ENCODE peak calls at places on chromosomes 13 and 19, in seven cellular contexts. H is K562, J is HL-60, B is tibial nerve, P is body of pancreas, A is AG04450, Q is heart left ventricle. S is an unnamed sample.

GRCh38 chr13:114080739-114081561 is 51.5 kb downstream of the RASA3 start:
- DNase-seq in H (no peak), J (no peak), B (peak), P (no peak), A (no peak), Q (peak), S (no peak)

GRCh38 chr19:38830039-38830733 is 1.4 kb downstream of the ECH1 start:
- DNase-seq in H (no peak), J (no peak), B (no peak), P (no peak), A (no peak), Q (no peak), S (no peak)

GRCh38 chr13:37617162-37617561 is 18.6 kb upstream of the POSTN start:
- DNase-seq in H (no peak), J (no peak), B (no peak), P (no peak), A (no peak), Q (no peak), S (no peak)

GRCh38 chr13:102399791-102400618 is 1.8 kb downstream of the FGF14 start:
- DNase-seq in H (no peak), J (no peak), B (no peak), P (peak), A (no peak), Q (peak), S (peak)

GRCh38 chr19:6246174-6247006 is 33.4 kb downstream of the MLLT1 start:
- DNase-seq in H (no peak), J (no peak), B (no peak), P (no peak), A (no peak), Q (no peak), S (no peak)

GRCh38 chr13:27203854-27204253 is 32.2 kb upstream of the USP12 start:
- DNase-seq in H (no peak), J (no peak), B (no peak), P (peak), A (no peak), Q (no peak), S (no peak)

GRCh38 chr13:39875111-39875510 is 219.6 kb downstream of the COG6 start:
- DNase-seq in H (no peak), J (no peak), B (no peak), P (no peak), A (no peak), Q (no peak), S (no peak)

GRCh38 chr13:28318418-28318995 is 176.4 kb downstream of the FLT1 start:
- DNase-seq in H (no peak), J (no peak), B (no peak), P (no peak), A (no peak), Q (no peak), S (no peak)

GRCh38 chr13:79560954-79561353 is 80.0 kb downstream of the NDFIP2 start:
- DNase-seq in H (no peak), J (no peak), B (no peak), P (no peak), A (no peak), Q (no peak), S (no peak)

GRCh38 chr13:88887045-88887662 is 1216.0 kb downstream of the SLITRK5 start:
- DNase-seq in H (no peak), J (no peak), B (no peak), P (no peak), A (no peak), Q (no peak), S (no peak)

GRCh38 chr13:47277774-47278173 is 380.9 kb upstream of the HTR2A start:
- DNase-seq in H (no peak), J (no peak), B (no peak), P (no peak), A (no peak), Q (no peak), S (no peak)

GRCh38 chr13:85497652-85498051 is 301.6 kb downstream of the SLITRK6 start:
- DNase-seq in H (no peak), J (no peak), B (no peak), P (no peak), A (peak), Q (no peak), S (no peak)

GRCh38 chr13:73673931-73674330 is 460.3 kb downstream of the KLF12 start:
- DNase-seq in H (no peak), J (no peak), B (no peak), P (no peak), A (no peak), Q (no peak), S (no peak)

GRCh38 chr19:33819875-33820781 is 23.5 kb downstream of the KCTD15 start:
- DNase-seq in H (peak), J (peak), B (peak), P (peak), A (no peak), Q (peak), S (peak)
- H3K4me3 ChIP-seq in H (peak), J (peak), B (peak), P (no peak), A (peak), Q (peak), S (peak)

GRCh38 chr19:4122480-4122879 is 1.4 kb downstream of the MAP2K2 start:
- DNase-seq in H (no peak), J (no peak), B (no peak), P (no peak), A (no peak), Q (no peak), S (no peak)
- H3K27ac ChIP-seq in H (no peak), J (no peak), B (peak), P (no peak), A (no peak), Q (peak), S (peak)

GRCh38 chr19:49125025-49125731 is 5.8 kb downstream of the PPFIA3 start:
- DNase-seq in H (no peak), J (no peak), B (no peak), P (no peak), A (no peak), Q (no peak), S (no peak)
- H3K4me3 ChIP-seq in H (no peak), J (no peak), B (no peak), P (no peak), A (no peak), Q (no peak), S (no peak)

GRCh38 chr19:34481861-34482379 is 362 bp downstream of the WTIP start:
- DNase-seq in H (no peak), J (no peak), B (no peak), P (no peak), A (no peak), Q (no peak), S (no peak)

GRCh38 chr19:34480971-34481821 is at the start of gene WTIP:
- DNase-seq in H (no peak), J (no peak), B (peak), P (peak), A (peak), Q (peak), S (no peak)

GRCh38 chr19:34480491-34480890 is 1.1 kb upstream of the WTIP start:
- DNase-seq in H (no peak), J (no peak), B (no peak), P (no peak), A (no peak), Q (no peak), S (no peak)

GRCh38 chr19:34484328-34484727 is 2.8 kb downstream of the WTIP start:
- DNase-seq in H (no peak), J (no peak), B (no peak), P (no peak), A (no peak), Q (peak), S (no peak)

GRCh38 chr19:34482380-34483250 is 1.1 kb downstream of the WTIP start:
- DNase-seq in H (no peak), J (no peak), B (no peak), P (no peak), A (no peak), Q (no peak), S (no peak)
- H3K27ac ChIP-seq in H (no peak), J (no peak), B (peak), P (peak), A (no peak), Q (peak), S (no peak)

GRCh38 chr13:77323858-77324257 is 3.0 kb downstream of the MYCBP2 start:
- DNase-seq in H (no peak), J (no peak), B (no peak), P (no peak), A (no peak), Q (no peak), S (no peak)
- H3K4me3 ChIP-seq in H (no peak), J (peak), B (no peak), P (no peak), A (no peak), Q (no peak), S (peak)

GRCh38 chr19:10431254-10431942 is 11.1 kb downstream of the PDE4A start:
- DNase-seq in H (peak), J (no peak), B (no peak), P (peak), A (no peak), Q (peak), S (no peak)
- H3K27ac ChIP-seq in H (peak), J (no peak), B (peak), P (peak), A (no peak), Q (peak), S (peak)

DNA sequence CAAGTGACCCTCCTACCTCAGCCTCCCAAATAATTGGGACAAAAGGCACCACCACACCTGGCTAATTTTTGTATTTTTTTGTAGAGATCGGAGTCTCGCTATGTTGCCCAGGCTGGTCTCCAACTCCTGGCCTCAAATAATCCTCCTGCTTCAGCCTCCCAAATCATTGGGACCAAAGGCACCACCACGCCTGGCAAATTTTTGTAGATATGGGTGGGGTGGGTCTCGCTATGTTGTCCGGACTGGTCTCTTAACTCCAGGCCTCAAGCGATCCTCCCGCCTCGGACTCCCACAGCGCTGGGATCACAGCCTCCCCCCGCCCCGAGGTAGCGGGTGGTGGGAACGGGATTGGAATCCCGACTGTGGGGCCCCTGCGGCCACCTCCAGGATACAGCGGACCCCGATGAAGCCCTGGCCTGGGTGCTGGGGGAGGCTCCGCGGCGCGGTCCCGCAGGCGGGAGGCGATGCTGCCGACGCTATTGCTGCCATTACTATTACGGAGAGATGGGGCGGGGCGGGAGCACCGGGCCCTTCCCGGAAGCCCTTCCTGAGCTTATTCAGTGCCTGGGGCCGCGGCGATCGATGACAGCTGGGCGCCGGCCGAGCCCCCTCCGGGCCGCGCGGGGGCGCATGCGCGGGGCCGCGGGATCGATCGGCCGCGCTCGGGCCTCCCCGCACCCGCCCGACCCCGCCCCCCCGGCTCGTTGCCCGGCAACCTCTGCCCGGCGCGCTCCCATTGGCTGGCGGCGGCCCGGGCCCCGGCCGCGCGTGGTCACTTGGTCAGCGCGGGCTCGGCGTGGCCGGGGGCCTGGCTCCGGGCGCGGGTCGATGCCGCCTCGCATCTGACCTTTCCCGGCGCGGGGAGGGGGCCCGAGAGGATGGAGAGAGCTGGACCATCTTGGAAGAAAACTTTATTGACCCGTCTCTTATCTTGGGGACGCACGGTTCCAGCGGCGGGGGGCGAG is 27.9 kb upstream of the ONECUT3 start:
- DNase-seq in H (peak), J (no peak), B (no peak), P (peak), A (no peak), Q (peak), S (no peak)
- H3K4me3 ChIP-seq in H (peak), J (no peak), B (peak), P (no peak), A (peak), Q (peak), S (no peak)

GRCh38 chr19:13053761-13054604 is 48.7 kb downstream of the LYL1 start:
- DNase-seq in H (no peak), J (no peak), B (peak), P (peak), A (peak), Q (peak), S (no peak)
- H3K27ac ChIP-seq in H (no peak), J (no peak), B (peak), P (peak), A (peak), Q (peak), S (no peak)

GRCh38 chr19:14530005-14530348 is 583 bp downstream of the TECR start:
- DNase-seq in H (no peak), J (no peak), B (no peak), P (no peak), A (no peak), Q (no peak), S (peak)

GRCh38 chr19:14529254-14530004 is at the start of gene TECR:
- DNase-seq in H (peak), J (peak), B (peak), P (peak), A (peak), Q (peak), S (peak)

GRCh38 chr19:14533450-14533849 is 4.1 kb downstream of the TECR start:
- DNase-seq in H (no peak), J (no peak), B (no peak), P (no peak), A (no peak), Q (no peak), S (no peak)

GRCh38 chr19:14528419-14529253 is 758 bp upstream of the TECR start:
- DNase-seq in H (no peak), J (no peak), B (no peak), P (peak), A (no peak), Q (no peak), S (no peak)

DNA sequence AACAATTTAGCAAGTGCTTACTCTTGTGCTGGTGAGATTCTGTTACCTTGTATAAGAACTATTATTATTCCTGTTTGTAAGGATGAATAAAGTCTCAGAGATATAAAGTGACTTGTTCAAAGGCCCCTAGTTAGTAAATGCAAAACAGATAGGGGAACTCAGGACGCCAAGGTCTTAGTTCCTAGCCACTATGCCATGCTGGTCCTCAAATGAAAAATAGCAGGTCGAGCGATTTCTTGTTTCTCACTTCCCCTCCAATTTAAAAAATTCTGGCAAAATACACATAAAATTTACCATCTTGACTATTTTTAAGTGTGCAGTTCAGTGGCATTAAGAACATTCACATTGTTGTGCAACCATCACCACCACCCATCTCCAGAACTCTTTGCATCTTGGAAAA is 1.1 kb downstream of the TECR start:
- DNase-seq in H (no peak), J (no peak), B (no peak), P (no peak), A (no peak), Q (no peak), S (no peak)
- H3K4me3 ChIP-seq in H (peak), J (peak), B (peak), P (peak), A (peak), Q (no peak), S (peak)

S was measured in naive thymus-derived CD4-positive, alpha-beta T cell.